ENCODE peak calls at places on chromosomes 3 and 15, in seven cellular contexts. R is RWPE1; B is KBM-7; E is NAMALWA; C is mesendoderm; I is stimulated activated CD4-positive, alpha-beta T cell treated with anti-CD3 and anti-CD28 coated beads, TNF-alpha, amount 100 ng/mL, for 4 hours; N is amniotic stem cell. X is an unnamed sample.

GRCh38 chr15:42385206-42385979 is 26.1 kb downstream of the CAPN3 start:
- DNase-seq in R (peak; percentile 42), B (peak; percentile 84), E (peak; percentile 76), I (no peak), C (peak; percentile 84), N (peak; percentile 28), X (peak; percentile 28)

GRCh38 chr15:67826717-67827560 is 1.6 kb downstream of the SKOR1 start:
- DNase-seq in E (no peak), C (no peak), B (no peak), I (no peak), R (no peak), N (no peak), X (no peak)

GRCh38 chr3:170529912-170530311 is 56.0 kb downstream of the SLC7A14 start:
- DNase-seq in I (no peak), R (no peak), B (no peak), N (no peak), C (no peak), E (no peak), X (no peak)

GRCh38 chr15:43440721-43441281 is 52.2 kb downstream of the TP53BP1 start:
- DNase-seq in I (no peak), B (peak; percentile 89), R (peak; percentile 94), C (peak; percentile 94), N (peak; percentile 92), E (peak; percentile 65), X (peak; percentile 75)

GRCh38 chr3:195580733-195581443 is 2.9 kb downstream of the APOD start:
- DNase-seq in C (no peak), N (no peak), E (no peak), B (no peak), R (no peak), I (no peak), X (no peak)

GRCh38 chr3:25156526-25157075 is 271.5 kb upstream of the RARB start:
- DNase-seq in B (no peak), I (no peak), C (peak; percentile 78), E (no peak), R (peak; percentile 3), N (peak; percentile 36), X (no peak)

GRCh38 chr3:84965141-84965540 is 6.4 kb downstream of the CADM2 start:
- DNase-seq in B (peak; percentile 42), I (no peak), R (no peak), N (no peak), C (peak; percentile 96), E (peak; percentile 28), X (peak; percentile 9)

GRCh38 chr3:100403956-100404548 is 2.7 kb downstream of the LNP1 start:
- DNase-seq in R (no peak), E (no peak), C (no peak), N (no peak), B (no peak), I (no peak), X (no peak)

GRCh38 chr15:100083572-100083971 is 258.2 kb downstream of the ADAMTS17 start:
- DNase-seq in R (no peak), E (no peak), I (no peak), C (no peak), B (no peak), N (no peak), X (no peak)

GRCh38 chr3:146314871-146315270 is 64.0 kb upstream of the PLSCR4 start:
- DNase-seq in R (no peak), E (no peak), B (no peak), N (no peak), I (no peak), C (no peak), X (no peak)

GRCh38 chr15:24865300-24865699 is 89.5 kb upstream of the SNRPN start:
- DNase-seq in E (no peak), R (no peak), B (no peak), I (no peak), C (peak; percentile 36), N (no peak), X (no peak)

GRCh38 chr3:192901435-192901834 is 16.2 kb downstream of the MB21D2 start:
- DNase-seq in N (peak; percentile 53), B (no peak), I (no peak), C (no peak), R (peak; percentile 80), E (no peak), X (no peak)

GRCh38 chr15:66803182-66803729 is 101.2 kb downstream of the SMAD6 start:
- DNase-seq in N (peak; percentile 93), B (peak; percentile 53), I (no peak), R (peak; percentile 96), C (peak; percentile 96), E (no peak), X (no peak)

GRCh38 chr3:110391640-110392395 is 679.8 kb upstream of the NECTIN3 start:
- DNase-seq in E (no peak), C (no peak), I (no peak), B (no peak), R (peak; percentile 20), N (no peak), X (no peak)

GRCh38 chr15:38253448-38253847 is 812 bp downstream of the SPRED1 start:
- DNase-seq in R (peak; percentile 73), I (no peak), C (peak; percentile 70), E (peak; percentile 36), N (peak; percentile 46), B (peak; percentile 45), X (peak; percentile 40)

GRCh38 chr3:143482106-143483088 is 362.8 kb downstream of the CHST2 start:
- DNase-seq in R (no peak), N (no peak), I (no peak), B (no peak), C (no peak), E (no peak), X (peak; percentile 51)

GRCh38 chr3:29513236-29513635 is 232.4 kb downstream of the RBMS3 start:
- DNase-seq in I (no peak), N (no peak), R (no peak), C (no peak), E (no peak), B (no peak), X (peak; percentile 23)

GRCh38 chr3:52682016-52682415 is 3.7 kb downstream of the PBRM1 start:
- DNase-seq in E (no peak), C (peak; percentile 72), R (no peak), B (peak; percentile 57), I (no peak), N (no peak), X (peak; percentile 60)

GRCh38 chr15:66163553-66163952 is 90.0 kb downstream of the MEGF11 start:
- DNase-seq in B (no peak), I (no peak), E (no peak), N (no peak), C (no peak), R (no peak), X (no peak)

GRCh38 chr15:90360746-90361145 is 8.7 kb downstream of the ZNF774 start:
- DNase-seq in N (no peak), E (no peak), C (peak; percentile 51), R (no peak), B (no peak), I (no peak), X (no peak)

GRCh38 chr3:124467980-124468902 is 262.0 kb upstream of the UMPS start:
- DNase-seq in B (peak; percentile 65), N (no peak), C (peak; percentile 72), R (peak; percentile 82), E (peak; percentile 69), I (no peak), X (peak; percentile 71)

GRCh38 chr15:94230886-94231727 is at the start of gene MCTP2:
- DNase-seq in I (peak; percentile 62), R (peak; percentile 86), E (peak; percentile 96), C (peak; percentile 90), B (peak; percentile 89), N (peak; percentile 23), X (peak; percentile 72)

GRCh38 chr3:186361612-186362408 is at the start of gene DGKG:
- DNase-seq in B (peak; percentile 6), E (no peak), R (peak; percentile 42), C (no peak), N (no peak), I (no peak), X (peak; percentile 79)

GRCh38 chr15:68183886-68184285 is 21.2 kb downstream of the CALML4 start:
- DNase-seq in E (no peak), R (no peak), C (no peak), I (no peak), N (no peak), B (no peak), X (no peak)

GRCh38 chr15:43151688-43152087 is 18.3 kb downstream of the TMEM62 start:
- DNase-seq in E (no peak), R (no peak), N (no peak), B (no peak), I (no peak), C (no peak), X (no peak)

GRCh38 chr3:48848816-48849515 is 1.3 kb upstream of the PRKAR2A start:
- DNase-seq in B (no peak), R (no peak), E (no peak), N (no peak), C (no peak), I (no peak), X (no peak)

GRCh38 chr3:125310623-125311076 is 64.5 kb downstream of the ZNF148 start:
- DNase-seq in B (peak; percentile 65), C (peak; percentile 2), E (peak; percentile 14), I (no peak), R (no peak), N (no peak), X (peak; percentile 65)

GRCh38 chr3:150107429-150108175 is 136.9 kb upstream of the PFN2 start:
- DNase-seq in R (no peak), C (peak; percentile 62), N (no peak), B (no peak), E (no peak), I (no peak), X (no peak)